ENCODE peak calls at places on chromosomes 7 and 10, in six cellular contexts. One of them, this sample, is unnamed.

GRCh38 chr7:158317238-158318205 is 270.1 kb downstream of the PTPRN2 start:
- DNase-seq in hypothalamus: no peak
- DNase-seq in endothelial cell: no peak
- DNase-seq in NCI-H2081: peak
- DNase-seq in G401: peak
- DNase-seq in left colon: no peak
- DNase-seq in this sample: no peak

GRCh38 chr7:107387573-107388219 is 82.2 kb upstream of the GPR22 start:
- DNase-seq in hypothalamus: no peak
- DNase-seq in endothelial cell: no peak
- DNase-seq in NCI-H2081: no peak
- DNase-seq in G401: peak
- DNase-seq in left colon: no peak
- DNase-seq in this sample: no peak

GRCh38 chr7:16644157-16644556 is 1.4 kb downstream of the ANKMY2 start:
- DNase-seq in hypothalamus: no peak
- DNase-seq in endothelial cell: no peak
- DNase-seq in NCI-H2081: no peak
- DNase-seq in G401: peak
- DNase-seq in left colon: no peak
- DNase-seq in this sample: no peak

GRCh38 chr7:115113776-115114175 is 191.9 kb downstream of the MDFIC start:
- DNase-seq in hypothalamus: no peak
- DNase-seq in endothelial cell: no peak
- DNase-seq in NCI-H2081: no peak
- DNase-seq in G401: no peak
- DNase-seq in left colon: no peak
- DNase-seq in this sample: no peak

GRCh38 chr7:103640031-103640779 is 194.2 kb upstream of the SLC26A5 start:
- DNase-seq in hypothalamus: no peak
- DNase-seq in endothelial cell: no peak
- DNase-seq in NCI-H2081: no peak
- DNase-seq in G401: no peak
- DNase-seq in left colon: no peak
- DNase-seq in this sample: no peak

GRCh38 chr7:20276705-20277472 is 53.8 kb upstream of the ITGB8 start:
- DNase-seq in hypothalamus: no peak
- DNase-seq in endothelial cell: no peak
- DNase-seq in NCI-H2081: no peak
- DNase-seq in G401: no peak
- DNase-seq in left colon: no peak
- DNase-seq in this sample: no peak

GRCh38 chr7:67209256-67209655 is 212.6 kb downstream of the TYW1 start:
- DNase-seq in hypothalamus: no peak
- DNase-seq in endothelial cell: no peak
- DNase-seq in NCI-H2081: no peak
- DNase-seq in G401: no peak
- DNase-seq in left colon: no peak
- DNase-seq in this sample: no peak

GRCh38 chr7:140435252-140435895 is 31.5 kb downstream of the RAB19 start:
- DNase-seq in hypothalamus: no peak
- DNase-seq in endothelial cell: no peak
- DNase-seq in NCI-H2081: no peak
- DNase-seq in G401: no peak
- DNase-seq in left colon: no peak
- DNase-seq in this sample: peak

GRCh38 chr10:126910798-126911197 is 5.6 kb downstream of the DOCK1 start:
- DNase-seq in hypothalamus: no peak
- DNase-seq in endothelial cell: no peak
- DNase-seq in NCI-H2081: no peak
- DNase-seq in G401: no peak
- DNase-seq in left colon: no peak
- DNase-seq in this sample: no peak

GRCh38 chr7:12423995-12424745 is 20.5 kb upstream of the VWDE start:
- DNase-seq in hypothalamus: no peak
- DNase-seq in endothelial cell: no peak
- DNase-seq in NCI-H2081: no peak
- DNase-seq in G401: no peak
- DNase-seq in left colon: no peak
- DNase-seq in this sample: no peak

GRCh38 chr7:20327047-20327446 is 3.7 kb upstream of the ITGB8 start:
- DNase-seq in hypothalamus: no peak
- DNase-seq in endothelial cell: no peak
- DNase-seq in NCI-H2081: no peak
- DNase-seq in G401: no peak
- DNase-seq in left colon: no peak
- DNase-seq in this sample: no peak

GRCh38 chr10:44369296-44369695 is 15.6 kb downstream of the CXCL12 start:
- DNase-seq in hypothalamus: no peak
- DNase-seq in endothelial cell: no peak
- DNase-seq in NCI-H2081: no peak
- DNase-seq in G401: no peak
- DNase-seq in left colon: no peak
- DNase-seq in this sample: no peak

GRCh38 chr10:130757271-130757670 is 554.2 kb downstream of the TCERG1L start:
- DNase-seq in hypothalamus: no peak
- DNase-seq in endothelial cell: no peak
- DNase-seq in NCI-H2081: no peak
- DNase-seq in G401: no peak
- DNase-seq in left colon: no peak
- DNase-seq in this sample: no peak

GRCh38 chr10:102266670-102267069 is 21.3 kb downstream of the GBF1 start:
- DNase-seq in hypothalamus: no peak
- DNase-seq in endothelial cell: no peak
- DNase-seq in NCI-H2081: no peak
- DNase-seq in G401: no peak
- DNase-seq in left colon: no peak
- DNase-seq in this sample: no peak